ENCODE peak calls at places on chromosomes 7 and 10, in eight cellular contexts. V is NCI-H1092; B is GM23248; C is stimulated activated naive B cell treated with anti-CD40 and anti-IgM and Interleukin-4, amounts not matched to agents 10 μg/mL and 1 μg/mL and 100 μg/mL, for 72 hours; R is HCT116; E is lower lobe of right lung; F is HFFc6; L is KBM-7. Q is an unnamed sample.

GRCh38 chr7:157394246-157395191 is 57.7 kb downstream of the DNAJB6 start:
- DNase-seq in V (no peak), B (peak; percentile 70), C (no peak), R (no peak), E (no peak), F (no peak), L (no peak), Q (peak; percentile 18)

GRCh38 chr10:133110609-133111275 is 23.0 kb downstream of the ADGRA1 start:
- DNase-seq in V (no peak), B (no peak), C (no peak), R (no peak), E (no peak), F (no peak), L (no peak), Q (no peak)

GRCh38 chr10:114100848-114101741 is 57.4 kb downstream of the ADRB1 start:
- DNase-seq in V (no peak), B (peak; percentile 57), C (no peak), R (no peak), E (no peak), F (peak; percentile 5), L (peak; percentile 65), Q (no peak)

GRCh38 chr10:14560794-14561765 is 213.6 kb downstream of the FAM107B start:
- DNase-seq in V (no peak), B (no peak), C (no peak), R (no peak), E (no peak), F (no peak), L (peak; percentile 58), Q (no peak)

GRCh38 chr10:67936416-67936815 is 52.0 kb downstream of the SIRT1 start:
- DNase-seq in V (no peak), B (peak; percentile 50), C (no peak), R (no peak), E (no peak), F (no peak), L (no peak), Q (no peak)

GRCh38 chr7:101564778-101565211 is 64.3 kb downstream of the MYL10 start:
- DNase-seq in V (no peak), B (peak; percentile 31), C (no peak), R (peak; percentile 95), E (no peak), F (no peak), L (no peak), Q (no peak)

GRCh38 chr10:69684981-69685353 is 54.9 kb downstream of the FAM241B start:
- DNase-seq in V (no peak), B (no peak), C (no peak), R (no peak), E (no peak), F (no peak), L (no peak), Q (no peak)

GRCh38 chr10:12638103-12638502 is 288.8 kb downstream of the CAMK1D start:
- DNase-seq in V (peak; percentile 73), B (peak; percentile 15), C (no peak), R (no peak), E (no peak), F (no peak), L (peak; percentile 23), Q (no peak)

GRCh38 chr7:149510248-149510647 is 12.6 kb upstream of the ZNF746 start:
- DNase-seq in V (no peak), B (no peak), C (no peak), R (no peak), E (no peak), F (no peak), L (no peak), Q (no peak)

GRCh38 chr7:150417239-150417638 is 33.2 kb upstream of the GIMAP8 start:
- DNase-seq in V (no peak), B (no peak), C (no peak), R (no peak), E (no peak), F (no peak), L (no peak), Q (no peak)

GRCh38 chr7:53350241-53350640 is 314.8 kb downstream of the POM121L12 start:
- DNase-seq in V (no peak), B (no peak), C (no peak), R (no peak), E (no peak), F (no peak), L (peak; percentile 28), Q (peak; percentile 59)

GRCh38 chr10:30803058-30803457 is 173.5 kb upstream of the LYZL2 start:
- DNase-seq in V (no peak), B (no peak), C (no peak), R (no peak), E (no peak), F (no peak), L (no peak), Q (no peak)

GRCh38 chr7:104963991-104964385 is 50.0 kb upstream of the KMT2E start:
- DNase-seq in V (no peak), B (peak; percentile 42), C (no peak), R (no peak), E (no peak), F (no peak), L (no peak), Q (no peak)

GRCh38 chr7:95045236-95045923 is 138.0 kb downstream of the PPP1R9A start:
- DNase-seq in V (peak; percentile 10), B (peak; percentile 35), C (no peak), R (no peak), E (no peak), F (peak; percentile 15), L (peak; percentile 18), Q (no peak)

GRCh38 chr10:69685802-69686585 is 55.9 kb downstream of the FAM241B start:
- DNase-seq in V (no peak), B (no peak), C (no peak), R (no peak), E (peak; percentile 47), F (peak; percentile 5), L (no peak), Q (peak; percentile 94)

GRCh38 chr10:130036296-130037065 is 72.4 kb upstream of the EBF3 start:
- DNase-seq in V (no peak), B (no peak), C (no peak), R (no peak), E (no peak), F (no peak), L (no peak), Q (no peak)

GRCh38 chr7:154953006-154953684 is 49.8 kb downstream of the PAXIP1 start:
- DNase-seq in V (peak; percentile 21), B (peak; percentile 61), C (no peak), R (peak; percentile 24), E (peak; percentile 74), F (peak; percentile 41), L (peak; percentile 61), Q (no peak)

GRCh38 chr7:125423444-125424155 is 494.0 kb upstream of the POT1 start:
- DNase-seq in V (no peak), B (no peak), C (no peak), R (no peak), E (no peak), F (no peak), L (peak; percentile 80), Q (no peak)

GRCh38 chr7:140672382-140673062 is at the start of gene ADCK2:
- DNase-seq in V (peak; percentile 51), B (peak; percentile 65), C (peak; percentile 36), R (no peak), E (peak; percentile 76), F (no peak), L (peak; percentile 34), Q (peak; percentile 86)

GRCh38 chr7:79548616-79549206 is 95.2 kb upstream of the MAGI2 start:
- DNase-seq in V (no peak), B (peak; percentile 14), C (no peak), R (no peak), E (no peak), F (no peak), L (peak; percentile 5), Q (no peak)

GRCh38 chr7:140937702-140938283 is 13.1 kb upstream of the BRAF start:
- DNase-seq in V (no peak), B (no peak), C (no peak), R (no peak), E (no peak), F (no peak), L (no peak), Q (no peak)

GRCh38 chr10:110625951-110626855 is 17.9 kb upstream of the RBM20 start:
- DNase-seq in V (no peak), B (no peak), C (no peak), R (no peak), E (no peak), F (no peak), L (no peak), Q (no peak)

GRCh38 chr7:104933022-104933421 is 81.0 kb upstream of the KMT2E start:
- DNase-seq in V (no peak), B (no peak), C (no peak), R (no peak), E (no peak), F (no peak), L (no peak), Q (no peak)

GRCh38 chr7:76294344-76295024 is 8.0 kb upstream of the HSPB1 start:
- DNase-seq in V (peak; percentile 96), B (peak; percentile 98), C (peak; percentile 58), R (peak; percentile 83), E (peak; percentile 96), F (peak; percentile 94), L (peak; percentile 46), Q (peak; percentile 99)

GRCh38 chr10:59057350-59057749 is 119.1 kb upstream of the PHYHIPL start:
- DNase-seq in V (no peak), B (no peak), C (no peak), R (no peak), E (no peak), F (no peak), L (no peak), Q (no peak)

GRCh38 chr10:98642281-98642680 is 195.5 kb upstream of the HPS1 start:
- DNase-seq in V (no peak), B (peak; percentile 58), C (no peak), R (no peak), E (no peak), F (peak; percentile 64), L (no peak), Q (no peak)

GRCh38 chr7:37927739-37928444 is 7.5 kb downstream of the EPDR1 start:
- DNase-seq in V (no peak), B (no peak), C (no peak), R (no peak), E (no peak), F (no peak), L (no peak), Q (no peak)

GRCh38 chr10:3946234-3947229 is 161.5 kb upstream of the KLF6 start:
- DNase-seq in V (no peak), B (no peak), C (no peak), R (no peak), E (no peak), F (no peak), L (no peak), Q (no peak)

GRCh38 chr10:73591935-73592699 is 975 bp upstream of the USP54 start:
- DNase-seq in V (no peak), B (peak; percentile 16), C (no peak), R (peak; percentile 48), E (peak; percentile 63), F (no peak), L (peak; percentile 62), Q (peak; percentile 73)

GRCh38 chr7:35736725-35737124 is 41.8 kb upstream of the HERPUD2 start:
- DNase-seq in V (no peak), B (peak; percentile 61), C (no peak), R (no peak), E (no peak), F (peak; percentile 34), L (no peak), Q (no peak)

GRCh38 chr10:86953747-86954680 is 3.4 kb downstream of the MMRN2 start:
- DNase-seq in V (no peak), B (peak; percentile 59), C (no peak), R (no peak), E (peak; percentile 51), F (no peak), L (no peak), Q (peak; percentile 89)

Q was measured in kidney.